ENCODE peak calls at places on chromosomes 16 and 17, in eight cellular contexts. D is HFF-Myc, Q is fibroblast of lung, X is spleen, O is astrocyte of the spinal cord, M is AG09309, C is nephron progenitor cell, R is stomach. E is an unnamed sample.

GRCh38 chr17:77826132-77826873 is 132.2 kb upstream of the TNRC6C start:
- DNase-seq in M (no peak), D (no peak), R (no peak), Q (no peak), C (no peak), O (no peak), X (peak), E (no peak)

GRCh38 chr17:77317091-77317519 is 176.3 kb downstream of the SEC14L1 start:
- DNase-seq in R (no peak), X (peak), C (no peak), O (peak), Q (no peak), M (no peak), D (no peak), E (no peak)

GRCh38 chr17:16486373-16487250 is 5.4 kb downstream of the LRRC75A start:
- DNase-seq in C (no peak), O (peak), X (no peak), M (peak), D (peak), Q (peak), R (peak), E (no peak)

GRCh38 chr16:11198817-11199216 is 57.2 kb downstream of the SOCS1 start:
- DNase-seq in Q (no peak), M (no peak), D (no peak), O (no peak), X (no peak), C (no peak), R (peak), E (no peak)

GRCh38 chr16:69798466-69798865 is 36.3 kb downstream of the WWP2 start:
- DNase-seq in Q (peak), M (no peak), C (no peak), O (peak), R (no peak), X (no peak), D (no peak), E (no peak)

GRCh38 chr16:74099530-74099929 is 197.1 kb upstream of the PSMD7 start:
- DNase-seq in D (no peak), R (no peak), X (no peak), C (no peak), M (no peak), Q (no peak), O (no peak), E (no peak)

GRCh38 chr17:41397003-41397665 is at the start of gene KRT31:
- DNase-seq in D (no peak), O (no peak), C (no peak), M (no peak), Q (no peak), X (no peak), R (no peak), E (no peak)

GRCh38 chr16:88651989-88652762 is 1.3 kb upstream of the CYBA start:
- DNase-seq in R (no peak), C (no peak), O (no peak), Q (no peak), M (no peak), D (no peak), X (peak), E (no peak)

GRCh38 chr17:4584125-4584834 is at the start of gene SMTNL2:
- DNase-seq in M (no peak), R (no peak), X (peak), Q (no peak), O (no peak), D (no peak), C (peak), E (peak)

GRCh38 chr17:39999067-39999466 is 16.2 kb upstream of the CSF3 start:
- DNase-seq in X (no peak), O (no peak), Q (no peak), C (no peak), D (no peak), M (no peak), R (no peak), E (no peak)

GRCh38 chr17:38464251-38464722 is 36.0 kb downstream of the ARHGAP23 start:
- DNase-seq in Q (no peak), R (peak), O (peak), X (no peak), M (no peak), D (no peak), C (no peak), E (no peak)

GRCh38 chr16:69340095-69340644 is 598 bp downstream of the NIP7 start:
- DNase-seq in R (no peak), M (no peak), X (no peak), O (no peak), Q (no peak), D (no peak), C (no peak), E (no peak)

GRCh38 chr17:48723555-48724239 is 712 bp downstream of the PRAC2 start:
- DNase-seq in D (no peak), R (no peak), X (no peak), O (no peak), M (no peak), Q (no peak), C (peak), E (no peak)

GRCh38 chr16:67953641-67954375 is 9.9 kb upstream of the LCAT start:
- DNase-seq in Q (no peak), R (no peak), O (no peak), M (no peak), C (no peak), X (peak), D (no peak), E (no peak)

GRCh38 chr17:36792849-36793248 is 144.4 kb upstream of the LHX1 start:
- DNase-seq in D (no peak), Q (no peak), R (no peak), M (no peak), X (no peak), O (no peak), C (no peak), E (no peak)

GRCh38 chr17:334974-335481 is 17.6 kb downstream of the RPH3AL start:
- DNase-seq in R (no peak), X (peak), C (no peak), O (no peak), D (no peak), M (no peak), Q (no peak), E (no peak)

GRCh38 chr16:22653876-22654275 is 143.2 kb downstream of the NPIPB5 start:
- DNase-seq in Q (no peak), R (no peak), M (no peak), D (no peak), O (no peak), X (no peak), C (no peak), E (no peak)

GRCh38 chr17:31561469-31562412 is 170.3 kb downstream of the RAB11FIP4 start:
- DNase-seq in O (peak), R (no peak), Q (peak), C (peak), M (no peak), X (no peak), D (no peak), E (no peak)

GRCh38 chr17:16423226-16423872 is 8.0 kb downstream of the TRPV2 start:
- DNase-seq in M (no peak), O (no peak), D (no peak), X (no peak), R (no peak), C (no peak), Q (no peak), E (no peak)

GRCh38 chr17:50149425-50150353 is 788 bp downstream of the PPP1R9B start:
- DNase-seq in X (peak), Q (peak), D (no peak), M (no peak), R (peak), O (no peak), C (peak), E (peak)

GRCh38 chr16:8729779-8730334 is 55.4 kb downstream of the ABAT start:
- DNase-seq in C (no peak), O (no peak), X (peak), M (no peak), Q (no peak), D (no peak), R (no peak), E (no peak)

GRCh38 chr16:87835882-87836331 is 33.4 kb downstream of the SLC7A5 start:
- DNase-seq in R (no peak), C (no peak), O (no peak), Q (no peak), D (no peak), X (no peak), M (no peak), E (no peak)

GRCh38 chr17:6699997-6700947 is 12.9 kb downstream of the SLC13A5 start:
- DNase-seq in C (no peak), O (no peak), R (peak), D (no peak), Q (no peak), X (no peak), M (no peak), E (no peak)

GRCh38 chr16:64469906-64470702 is 651.8 kb downstream of the CDH11 start:
- DNase-seq in O (peak), C (no peak), R (no peak), M (no peak), Q (no peak), D (no peak), X (no peak), E (no peak)

GRCh38 chr17:27573971-27574525 is 56.9 kb upstream of the LGALS9 start:
- DNase-seq in O (peak), R (no peak), X (no peak), M (no peak), C (no peak), D (no peak), Q (peak), E (no peak)

GRCh38 chr16:85072947-85073346 is 39.3 kb downstream of the CIBAR2 start:
- DNase-seq in Q (peak), M (peak), X (no peak), C (no peak), O (peak), R (no peak), D (peak), E (no peak)

DNA sequence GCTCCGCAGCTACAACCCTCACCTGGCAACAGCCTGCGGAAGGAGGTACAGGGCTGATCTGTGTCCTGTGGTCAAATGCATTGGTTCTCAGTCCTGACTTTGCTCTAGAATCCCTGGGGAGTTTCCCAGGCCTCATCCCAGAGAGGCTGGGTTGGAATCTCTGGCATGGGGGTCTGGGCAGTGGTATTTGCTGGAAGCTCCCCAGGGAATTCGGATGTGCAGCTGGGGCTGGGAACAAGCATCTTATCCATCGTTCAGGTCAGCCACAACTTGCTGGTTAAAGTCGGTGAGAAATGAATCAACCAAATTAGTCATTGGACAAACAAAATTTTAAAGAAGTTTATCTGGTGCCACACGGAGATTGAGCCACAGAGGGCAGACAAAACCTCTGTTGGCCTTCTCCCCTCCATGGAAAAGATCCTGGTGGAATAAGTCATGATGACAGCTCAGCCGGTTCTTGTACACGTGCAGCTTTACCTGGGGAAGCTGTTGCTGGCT is 231.2 kb downstream of the FOXL1 start:
- DNase-seq in D (no peak), M (peak), C (peak), O (peak), Q (peak), X (no peak), R (no peak), E (no peak)
- TF ChIP-seq CTCF in D (no peak), M (peak), C (no peak), O (peak), Q (no peak), X (no peak), R (no peak), E (no peak)

GRCh38 chr17:44324092-44324570 is 492 bp downstream of the SLC25A39 start:
- DNase-seq in O (no peak), D (no peak), Q (no peak), X (no peak), R (no peak), M (no peak), C (no peak), E (no peak)

GRCh38 chr17:44322236-44322895 is 2.3 kb downstream of the SLC25A39 start:
- DNase-seq in D (no peak), C (no peak), O (no peak), M (no peak), X (no peak), Q (no peak), R (no peak), E (no peak)

GRCh38 chr17:44323359-44324091 is 1.1 kb downstream of the SLC25A39 start:
- DNase-seq in O (no peak), D (no peak), Q (no peak), C (no peak), R (no peak), X (no peak), M (no peak), E (no peak)

GRCh38 chr17:44326867-44327444 is 2.3 kb upstream of the SLC25A39 start:
- DNase-seq in O (peak), D (peak), X (peak), R (peak), M (peak), Q (peak), C (peak), E (peak)

GRCh38 chr17:44324571-44325275 is at the start of gene SLC25A39:
- DNase-seq in R (peak), M (peak), Q (peak), D (no peak), C (peak), X (peak), O (peak), E (peak)
- TF ChIP-seq CTCF in R (no peak), M (no peak), Q (no peak), D (no peak), C (no peak), X (no peak), O (no peak), E (no peak)

GRCh38 chr16:19213885-19214284 is 45.8 kb downstream of the SYT17 start:
- DNase-seq in X (no peak), M (no peak), D (no peak), C (no peak), O (no peak), R (no peak), Q (no peak), E (no peak)
- TF ChIP-seq CTCF in X (no peak), M (no peak), D (no peak), C (no peak), O (no peak), R (no peak), Q (no peak), E (no peak)

DNA sequence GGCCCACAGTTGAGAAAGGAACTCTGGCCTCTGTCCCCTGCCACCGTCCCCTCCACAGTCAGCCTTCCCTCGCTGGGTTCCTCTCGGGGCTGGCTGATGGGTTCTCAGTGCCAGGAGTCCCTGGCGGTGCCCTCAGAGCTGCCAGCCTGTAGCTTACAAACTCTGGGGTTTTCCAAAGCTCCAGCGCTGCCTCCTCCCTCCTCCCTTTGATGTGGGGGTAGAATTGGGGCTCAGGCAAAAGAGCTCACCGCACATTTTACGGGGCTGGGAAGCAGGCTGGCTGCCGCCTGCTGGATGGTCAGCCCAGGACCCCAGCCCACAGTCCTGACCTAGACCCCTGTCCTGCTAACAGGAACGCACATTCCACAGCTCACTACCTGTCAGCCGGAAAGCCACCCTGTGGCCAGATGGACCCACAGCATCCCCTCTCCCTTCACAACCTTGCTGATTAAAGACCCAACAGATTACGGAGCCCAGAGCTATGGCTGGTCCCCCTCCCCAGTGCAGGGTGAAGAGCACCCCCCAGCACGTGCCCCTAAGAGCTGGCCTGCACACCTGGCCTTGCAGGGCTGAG is 6.0 kb downstream of the VASN start:
- DNase-seq in R (peak), Q (no peak), X (no peak), C (no peak), D (no peak), M (no peak), O (no peak), E (no peak)
- TF ChIP-seq CTCF in R (no peak), Q (no peak), X (no peak), C (peak), D (peak), M (peak), O (peak), E (peak)

GRCh38 chr16:28301154-28301553 is 8.8 kb downstream of the SBK1 start:
- DNase-seq in M (no peak), R (no peak), O (no peak), C (no peak), D (no peak), X (no peak), Q (no peak), E (no peak)
- TF ChIP-seq CTCF in M (no peak), R (no peak), O (no peak), C (no peak), D (no peak), X (no peak), Q (no peak), E (no peak)

GRCh38 chr16:80526418-80527061 is 14.3 kb upstream of the DYNLRB2 start:
- DNase-seq in Q (peak), C (peak), M (peak), O (peak), D (peak), R (peak), X (no peak), E (peak)

GRCh38 chr16:80530479-80530878 is 10.3 kb upstream of the DYNLRB2 start:
- DNase-seq in C (no peak), O (no peak), M (no peak), R (no peak), Q (no peak), X (no peak), D (no peak), E (no peak)

GRCh38 chr16:80525420-80525819 is 15.4 kb upstream of the DYNLRB2 start:
- DNase-seq in D (no peak), Q (no peak), O (no peak), M (no peak), X (no peak), R (no peak), C (no peak), E (no peak)

GRCh38 chr16:80527297-80527696 is 13.5 kb upstream of the DYNLRB2 start:
- DNase-seq in X (peak), D (no peak), Q (peak), M (no peak), C (peak), O (peak), R (no peak), E (peak)
- TF ChIP-seq CTCF in X (peak), D (peak), Q (no peak), M (peak), C (peak), O (peak), R (no peak), E (peak)

E was measured in progenitor cell of endocrine pancreas.